ENCODE peak calls at places on chromosome 21, in five cellular contexts. D, F, T, N and G are unnamed samples.
A peak's percentile ranks its signal among the peaks of the same experiment; 100 is the strongest.

GRCh38 chr21:39033878-39034589 is 149.2 kb downstream of the PSMG1 start:
- DNase-seq in F (no peak), T (no peak), N (no peak), D (peak; percentile 16), G (no peak)

GRCh38 chr21:42513985-42514882 is 582 bp downstream of the SLC37A1 start:
- DNase-seq in D (peak; percentile 40), F (peak; percentile 41), N (peak; percentile 38), T (peak; percentile 25), G (no peak)

GRCh38 chr21:17250651-17251294 is 262.1 kb upstream of the CXADR start:
- DNase-seq in D (no peak), T (no peak), N (no peak), F (no peak), G (no peak)

GRCh38 chr21:33058468-33059318 is 11.2 kb upstream of the OLIG1 start:
- DNase-seq in D (no peak), T (no peak), F (no peak), N (no peak), G (no peak)

GRCh38 chr21:41692216-41692615 is 74.6 kb downstream of the RIPK4 start:
- DNase-seq in F (no peak), T (no peak), D (no peak), N (no peak), G (no peak)

GRCh38 chr21:32886339-32886738 is 114.8 kb upstream of the PAXBP1 start:
- DNase-seq in D (peak; percentile 3), F (no peak), N (no peak), T (no peak), G (no peak)

GRCh38 chr21:45373991-45374816 is 30.8 kb upstream of the COL18A1 start:
- DNase-seq in D (no peak), N (no peak), T (no peak), F (no peak), G (no peak)

GRCh38 chr21:15250384-15250783 is 185.6 kb upstream of the NRIP1 start:
- DNase-seq in T (no peak), N (peak; percentile 42), D (no peak), F (no peak), G (no peak)

GRCh38 chr21:37560385-37560784 is 193.8 kb downstream of the DYRK1A start:
- DNase-seq in N (no peak), D (no peak), T (no peak), F (no peak), G (no peak)

GRCh38 chr21:33843216-33843615 is 72.4 kb downstream of the ATP5PO start:
- DNase-seq in N (no peak), D (no peak), T (no peak), F (no peak), G (no peak)

GRCh38 chr21:45545236-45545570 is 3.0 kb upstream of the SLC19A1 start:
- DNase-seq in N (no peak), F (no peak), T (no peak), D (no peak), G (no peak)

GRCh38 chr21:45301521-45302081 is 13.9 kb upstream of the POFUT2 start:
- DNase-seq in F (no peak), N (no peak), D (no peak), T (no peak), G (no peak)

GRCh38 chr21:43208561-43209332 is 39.9 kb downstream of the CRYAA start:
- DNase-seq in F (no peak), T (no peak), D (no peak), N (no peak), G (no peak)

GRCh38 chr21:17726047-17726446 is 93.1 kb downstream of the C21orf91 start:
- DNase-seq in D (no peak), N (peak; percentile 9), T (peak; percentile 1), F (no peak), G (no peak)

GRCh38 chr21:27769763-27770162 is 802.9 kb upstream of the ADAMTS5 start:
- DNase-seq in D (no peak), T (no peak), F (no peak), N (no peak), G (no peak)

GRCh38 chr21:32237021-32237420 is 41.8 kb downstream of the MIS18A start:
- DNase-seq in D (no peak), F (no peak), T (no peak), N (no peak), G (no peak)

GRCh38 chr21:14889080-14889805 is 175.6 kb downstream of the NRIP1 start:
- DNase-seq in N (no peak), D (peak; percentile 35), F (no peak), T (peak; percentile 17), G (no peak)

GRCh38 chr21:43267391-43268085 is 98.7 kb downstream of the CRYAA start:
- DNase-seq in T (no peak), D (no peak), N (no peak), F (no peak), G (no peak)

GRCh38 chr21:37074195-37074510 is 1.1 kb downstream of the TTC3 start:
- DNase-seq in F (no peak), N (peak; percentile 16), D (no peak), T (peak; percentile 18), G (no peak)

GRCh38 chr21:28089599-28090421 is 902.9 kb downstream of the LTN1 start:
- DNase-seq in T (no peak), N (no peak), D (peak; percentile 25), F (no peak), G (no peak)

GRCh38 chr21:36035381-36035791 is 24.9 kb downstream of the SETD4 start:
- DNase-seq in F (no peak), T (no peak), N (no peak), D (no peak), G (no peak)

GRCh38 chr21:36966846-36967657 is 583 bp upstream of the HLCS start:
- DNase-seq in D (no peak), F (no peak), T (peak; percentile 45), N (no peak), G (peak; percentile 37)

GRCh38 chr21:41973861-41974751 is 20.3 kb upstream of the C2CD2 start:
- DNase-seq in F (no peak), N (no peak), D (no peak), T (peak; percentile 38), G (no peak)

GRCh38 chr21:45026833-45027232 is 47.5 kb upstream of the ADARB1 start:
- DNase-seq in N (no peak), T (no peak), F (no peak), D (no peak), G (no peak)

GRCh38 chr21:18869105-18869504 is 465.5 kb upstream of the TMPRSS15 start:
- DNase-seq in T (no peak), F (no peak), N (no peak), D (no peak), G (no peak)

GRCh38 chr21:28215214-28215954 is 777.3 kb downstream of the LTN1 start:
- DNase-seq in D (no peak), T (no peak), F (no peak), N (peak; percentile 32), G (no peak)

GRCh38 chr21:46354518-46354917 is 30.6 kb downstream of the PCNT start:
- DNase-seq in D (no peak), N (no peak), T (no peak), F (no peak), G (no peak)

GRCh38 chr21:25938673-25939395 is 204.1 kb downstream of the GABPA start:
- DNase-seq in D (no peak), N (no peak), T (peak; percentile 65), F (no peak), G (no peak)

GRCh38 chr21:34690041-34690792 is 21.4 kb downstream of the CLIC6 start:
- DNase-seq in D (peak; percentile 56), T (no peak), F (no peak), N (no peak), G (no peak)

GRCh38 chr21:44006656-44007055 is 5.5 kb upstream of the TRAPPC10 start:
- DNase-seq in T (no peak), F (no peak), N (no peak), D (no peak), G (no peak)

GRCh38 chr21:46265736-46266525 is 19.5 kb downstream of the MCM3AP start:
- DNase-seq in F (no peak), T (peak; percentile 22), N (no peak), D (no peak), G (no peak)

GRCh38 chr21:25240974-25241373 is 366.3 kb downstream of the MRPL39 start:
- DNase-seq in D (no peak), T (no peak), N (no peak), F (no peak), G (no peak)